ENCODE peak calls at places on chromosomes 1 and 21, in seven cellular contexts. J, H, E, F, M, V and X are unnamed samples.

GRCh38 chr1:27959792-27960603 is at the start of gene XKR8:
- DNase-seq in J (peak; percentile 88), H (peak; percentile 85), E (peak; percentile 83), F (peak; percentile 89), M (peak; percentile 51), V (peak; percentile 69), X (peak; percentile 82)

GRCh38 chr1:32623775-32624174 is 26.6 kb downstream of the ZBTB8OS start:
- DNase-seq in J (peak; percentile 46), H (no peak), E (no peak), F (no peak), M (no peak), V (no peak), X (no peak)

GRCh38 chr21:37593015-37593414 is 226.4 kb downstream of the DYRK1A start:
- DNase-seq in J (no peak), H (no peak), E (no peak), F (no peak), M (no peak), V (peak; percentile 6), X (peak; percentile 9)

GRCh38 chr1:2539312-2539907 is 9.3 kb upstream of the HES5 start:
- DNase-seq in J (no peak), H (no peak), E (no peak), F (no peak), M (no peak), V (peak; percentile 39), X (no peak)

GRCh38 chr1:172145231-172145651 is 275.2 kb upstream of the C1orf105 start:
- DNase-seq in J (no peak), H (no peak), E (no peak), F (no peak), M (no peak), V (no peak), X (peak; percentile 82)

GRCh38 chr1:209549384-209550001 is 34.0 kb upstream of the CAMK1G start:
- DNase-seq in J (no peak), H (no peak), E (no peak), F (peak; percentile 14), M (no peak), V (no peak), X (no peak)

GRCh38 chr1:3097231-3097630 is 28.2 kb downstream of the PRDM16 start:
- DNase-seq in J (no peak), H (no peak), E (no peak), F (no peak), M (no peak), V (no peak), X (no peak)

GRCh38 chr1:221097479-221098281 is 218.4 kb downstream of the HLX start:
- DNase-seq in J (no peak), H (no peak), E (peak; percentile 52), F (no peak), M (no peak), V (no peak), X (peak; percentile 90)

GRCh38 chr1:27488523-27489138 is 1.3 kb downstream of the WASF2 start:
- DNase-seq in J (no peak), H (no peak), E (no peak), F (peak; percentile 54), M (peak; percentile 36), V (peak; percentile 52), X (peak; percentile 50)

GRCh38 chr1:61083014-61083798 is 845 bp downstream of the NFIA start:
- DNase-seq in J (no peak), H (peak; percentile 42), E (no peak), F (peak; percentile 28), M (no peak), V (peak; percentile 18), X (peak; percentile 19)

GRCh38 chr1:204959836-204960235 is 83.2 kb upstream of the CNTN2 start:
- DNase-seq in J (no peak), H (no peak), E (no peak), F (no peak), M (no peak), V (no peak), X (no peak)

GRCh38 chr1:228837817-228838716 is 102.8 kb downstream of the RHOU start:
- DNase-seq in J (no peak), H (no peak), E (peak; percentile 91), F (peak; percentile 94), M (peak; percentile 92), V (no peak), X (peak; percentile 95)

GRCh38 chr1:10897321-10897980 is 101.0 kb upstream of the CASZ1 start:
- DNase-seq in J (no peak), H (no peak), E (no peak), F (no peak), M (peak; percentile 60), V (no peak), X (no peak)

GRCh38 chr1:185957441-185958363 is 223.5 kb downstream of the HMCN1 start:
- DNase-seq in J (no peak), H (no peak), E (no peak), F (no peak), M (peak; percentile 25), V (no peak), X (no peak)

GRCh38 chr1:31577515-31578191 is 1.3 kb downstream of the TINAGL1 start:
- DNase-seq in J (no peak), H (no peak), E (no peak), F (peak; percentile 61), M (peak; percentile 62), V (no peak), X (peak; percentile 72)

GRCh38 chr1:185342672-185343259 is 25.7 kb upstream of the IVNS1ABP start:
- DNase-seq in J (no peak), H (no peak), E (no peak), F (no peak), M (no peak), V (no peak), X (no peak)

GRCh38 chr21:45421846-45422775 is 17.1 kb downstream of the COL18A1 start:
- DNase-seq in J (no peak), H (peak; percentile 10), E (no peak), F (no peak), M (no peak), V (no peak), X (no peak)

GRCh38 chr1:40383488-40384412 is 10.2 kb downstream of the SMAP2 start:
- DNase-seq in J (no peak), H (no peak), E (peak; percentile 71), F (no peak), M (peak; percentile 27), V (no peak), X (peak; percentile 85)

GRCh38 chr1:203177471-203178039 is 1.9 kb upstream of the MYBPH start:
- DNase-seq in J (no peak), H (no peak), E (no peak), F (no peak), M (peak; percentile 43), V (no peak), X (peak; percentile 51)

GRCh38 chr1:186498071-186498470 is 37.2 kb upstream of the PDC start:
- DNase-seq in J (no peak), H (no peak), E (no peak), F (no peak), M (no peak), V (no peak), X (no peak)

GRCh38 chr1:20723537-20724363 is 5.9 kb upstream of the KIF17 start:
- DNase-seq in J (peak; percentile 38), H (no peak), E (no peak), F (no peak), M (no peak), V (no peak), X (no peak)

GRCh38 chr1:70101774-70102173 is 103.6 kb downstream of the LRRC40 start:
- DNase-seq in J (no peak), H (no peak), E (no peak), F (no peak), M (no peak), V (no peak), X (no peak)